ENCODE peak calls at places on chromosome 6, in nine cellular contexts. R is H7; U is effector memory CD4-positive, alpha-beta T cell; E is brain microvascular endothelial cell; B is astrocyte of the cerebellum; W is cardiac muscle cell; P is fibroblast of the aortic adventitia; F is CD8-positive, alpha-beta memory T cell; J is bronchial epithelial cell. I is an unnamed sample.

GRCh38 chr6:28090902-28091586 is 10.7 kb downstream of the ZNF165 start:
- DNase-seq in E (no peak), R (peak; percentile 23), B (no peak), U (no peak), F (no peak), W (no peak), P (no peak), J (no peak), I (no peak)

GRCh38 chr6:136235233-136235564 is 14.9 kb downstream of the MTFR2 start:
- DNase-seq in B (no peak), E (peak; percentile 17), R (no peak), U (no peak), J (peak; percentile 88), F (no peak), W (no peak), P (no peak), I (no peak)

GRCh38 chr6:21264288-21264818 is 329.2 kb upstream of the SOX4 start:
- DNase-seq in U (no peak), F (no peak), J (no peak), E (no peak), R (no peak), W (no peak), B (no peak), P (no peak), I (no peak)

GRCh38 chr6:159395614-159396013 is 226.4 kb downstream of the FNDC1 start:
- DNase-seq in R (no peak), J (no peak), W (no peak), F (no peak), P (no peak), B (no peak), E (no peak), U (no peak), I (no peak)

GRCh38 chr6:27031302-27031701 is 216.2 kb upstream of the PRSS16 start:
- DNase-seq in U (no peak), P (no peak), W (no peak), B (no peak), J (peak; percentile 88), E (peak; percentile 50), R (no peak), F (no peak), I (no peak)

GRCh38 chr6:56292505-56293181 is 45.3 kb upstream of the COL21A1 start:
- DNase-seq in P (peak; percentile 86), B (peak; percentile 62), R (peak; percentile 24), U (no peak), W (peak; percentile 76), J (peak; percentile 55), E (peak; percentile 64), F (no peak), I (peak; percentile 58)

GRCh38 chr6:84618046-84618752 is 146.2 kb downstream of the TBX18 start:
- DNase-seq in E (peak; percentile 67), J (peak; percentile 86), B (peak; percentile 63), W (peak; percentile 95), U (no peak), P (peak; percentile 94), F (no peak), R (no peak), I (no peak)

GRCh38 chr6:99092009-99092408 is 144.3 kb upstream of the FBXL4 start:
- DNase-seq in U (no peak), E (no peak), P (no peak), R (no peak), J (no peak), B (no peak), W (no peak), F (no peak), I (no peak)

GRCh38 chr6:49553353-49553752 is 2.9 kb downstream of the C6orf141 start:
- DNase-seq in P (peak; percentile 28), W (no peak), R (no peak), E (no peak), U (no peak), B (no peak), J (peak; percentile 96), F (no peak), I (no peak)

GRCh38 chr6:49550413-49551125 is at the start of gene C6orf141:
- DNase-seq in B (no peak), R (peak; percentile 85), E (no peak), J (peak; percentile 75), F (no peak), U (no peak), W (peak; percentile 34), P (no peak), I (peak; percentile 74)

GRCh38 chr6:49552596-49552995 is 2.1 kb downstream of the C6orf141 start:
- DNase-seq in J (peak; percentile 46), B (no peak), W (no peak), U (no peak), F (no peak), P (no peak), E (no peak), R (no peak), I (no peak)

GRCh38 chr6:49551126-49551865 is 828 bp downstream of the C6orf141 start:
- DNase-seq in R (peak; percentile 62), J (no peak), E (no peak), B (no peak), P (peak; percentile 16), W (peak; percentile 36), U (no peak), F (no peak), I (peak; percentile 89)

DNA sequence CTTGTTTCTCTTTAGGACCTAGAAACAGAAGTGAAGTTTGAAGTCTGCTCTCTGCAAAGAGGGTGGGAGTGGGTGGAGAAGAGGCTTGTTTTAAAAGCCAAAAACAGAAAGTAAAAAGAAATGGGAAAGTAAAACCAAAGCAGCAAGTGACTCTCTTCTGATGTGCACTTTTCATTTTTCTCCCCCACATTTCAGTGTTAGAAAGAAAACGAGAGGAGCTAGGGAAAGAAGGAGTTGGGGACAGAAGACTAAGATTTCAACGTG is 1.3 kb downstream of the C6orf141 start:
- DNase-seq in F (no peak), R (no peak), J (no peak), P (no peak), W (no peak), B (no peak), U (no peak), E (no peak), I (no peak)
- H3K4me3 ChIP-seq in F (peak overlapping the region; percentile 45), R (peak overlapping the region; percentile 53), J (peak overlapping the region; percentile 86), P (peak overlapping the region; percentile 55), W (peak overlapping the region; percentile 22), B (peak overlapping the region; percentile 49), U (no peak overlapping the region), E (no peak overlapping the region), I (peak overlapping the region; percentile 38)

GRCh38 chr6:157035576-157035975 is 258.4 kb downstream of the ARID1B start:
- DNase-seq in R (no peak), P (no peak), W (no peak), J (no peak), U (no peak), F (no peak), B (no peak), E (no peak), I (no peak)
- H3K4me3 ChIP-seq in R (no peak overlapping the region), P (no peak overlapping the region), W (no peak overlapping the region), J (no peak overlapping the region), U (no peak overlapping the region), F (no peak overlapping the region), B (no peak overlapping the region), E (no peak overlapping the region), I (no peak overlapping the region)

GRCh38 chr6:79170431-79170830 is 64.1 kb downstream of the HMGN3 start:
- DNase-seq in W (no peak), J (no peak), F (no peak), P (no peak), U (no peak), B (peak; percentile 33), E (no peak), R (no peak), I (no peak)

GRCh38 chr6:79168695-79168980 is 65.8 kb downstream of the HMGN3 start:
- DNase-seq in J (no peak), U (no peak), F (no peak), B (peak; percentile 50), E (peak; percentile 12), P (no peak), R (no peak), W (no peak), I (no peak)

GRCh38 chr6:79170915-79171314 is 63.6 kb downstream of the HMGN3 start:
- DNase-seq in P (peak; percentile 79), U (no peak), R (no peak), W (no peak), B (peak; percentile 91), E (no peak), F (no peak), J (peak; percentile 95), I (no peak)

GRCh38 chr6:79173378-79173777 is 61.1 kb downstream of the HMGN3 start:
- DNase-seq in E (no peak), P (no peak), R (no peak), U (no peak), W (no peak), J (no peak), B (no peak), F (no peak), I (no peak)

DNA sequence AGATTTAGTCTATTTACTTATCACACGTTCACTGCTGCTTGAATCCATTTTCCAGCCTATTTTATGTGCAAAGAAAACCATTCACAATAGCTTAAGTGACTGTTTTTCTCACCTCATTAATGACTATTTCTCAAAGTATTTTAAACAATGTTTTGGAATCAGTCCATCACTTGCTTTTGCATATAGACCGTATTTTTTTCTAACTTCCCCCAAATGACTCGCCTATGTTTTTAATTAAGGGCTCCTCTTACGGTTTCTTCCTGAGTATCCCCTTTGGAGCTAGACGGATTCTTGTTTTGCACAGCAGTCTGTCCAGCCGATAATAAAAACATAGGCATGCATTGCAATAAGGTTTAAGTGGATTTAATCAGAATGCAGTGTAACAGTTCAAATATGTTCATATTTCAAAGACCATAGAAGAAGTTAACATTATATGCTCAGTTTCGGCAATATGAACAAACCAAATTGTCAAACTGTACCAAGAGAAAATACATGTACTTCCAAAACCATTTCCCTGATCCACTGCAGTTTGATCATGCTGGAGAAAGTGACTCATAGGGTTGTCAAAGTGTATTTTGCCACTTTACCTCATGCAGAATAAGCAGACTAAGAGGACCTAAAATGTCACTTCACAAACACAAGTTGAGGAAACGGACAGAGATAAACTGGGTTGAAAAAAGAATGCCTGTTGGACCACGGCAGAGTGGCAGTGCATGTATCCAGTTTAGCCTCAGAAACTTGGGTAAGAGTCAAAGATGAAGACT is 66.4 kb downstream of the HMGN3 start:
- DNase-seq in U (no peak), W (no peak), R (no peak), E (peak; percentile 20), F (no peak), P (peak; percentile 22), J (peak; percentile 78), B (no peak), I (no peak)
- H3K4me3 ChIP-seq in U (no peak overlapping the region), W (no peak overlapping the region), R (no peak overlapping the region), E (no peak overlapping the region), F (no peak overlapping the region), P (no peak overlapping the region), J (no peak overlapping the region), B (no peak overlapping the region), I (no peak overlapping the region)

GRCh38 chr6:30571085-30572077 is at the start of gene ABCF1:
- DNase-seq in U (peak; percentile 99), P (peak; percentile 95), E (peak; percentile 95), R (peak; percentile 99), W (peak; percentile 98), F (peak; percentile 100), J (peak; percentile 90), B (peak; percentile 92), I (peak; percentile 99)

GRCh38 chr6:30570760-30571084 is 520 bp upstream of the ABCF1 start:
- DNase-seq in R (peak; percentile 43), F (no peak), U (no peak), P (no peak), E (no peak), B (no peak), J (no peak), W (no peak), I (no peak)

GRCh38 chr6:30572078-30572605 is 900 bp downstream of the ABCF1 start:
- DNase-seq in E (no peak), J (peak; percentile 60), R (no peak), U (no peak), B (no peak), W (no peak), P (no peak), F (no peak), I (no peak)

GRCh38 chr6:30568245-30568644 is 3.0 kb upstream of the ABCF1 start:
- DNase-seq in E (no peak), B (no peak), P (no peak), F (no peak), U (no peak), J (no peak), R (no peak), W (no peak), I (no peak)

GRCh38 chr6:30570263-30570662 is 979 bp upstream of the ABCF1 start:
- DNase-seq in P (no peak), J (no peak), U (no peak), W (no peak), R (no peak), B (no peak), F (no peak), E (no peak), I (no peak)
- H3K4me3 ChIP-seq in P (peak overlapping the region; percentile 98), J (peak overlapping the region; percentile 90), U (peak overlapping the region; percentile 81), W (peak overlapping the region; percentile 49), R (peak overlapping the region; percentile 57), B (peak overlapping the region; percentile 63), F (peak overlapping the region; percentile 92), E (peak overlapping the region; percentile 96), I (peak overlapping the region; percentile 95)